ENCODE peak calls at places on chromosomes 1 and 21, in seven cellular contexts. V, D, G, P, C, Q and Y are unnamed samples.

GRCh38 chr1:46520063-46520911 is 30.7 kb downstream of the DMBX1 start:
- DNase-seq in V (peak), D (peak), G (no peak), P (peak), C (no peak), Q (peak), Y (no peak)

GRCh38 chr1:3706651-3707297 is 45.5 kb upstream of the CCDC27 start:
- DNase-seq in V (no peak), D (no peak), G (no peak), P (no peak), C (no peak), Q (no peak), Y (no peak)

GRCh38 chr21:37060296-37060695 is 12.6 kb downstream of the PIGP start:
- DNase-seq in V (peak), D (peak), G (no peak), P (peak), C (no peak), Q (no peak), Y (no peak)

GRCh38 chr1:8570435-8570834 is 247.0 kb downstream of the RERE start:
- DNase-seq in V (no peak), D (no peak), G (no peak), P (no peak), C (no peak), Q (no peak), Y (no peak)

GRCh38 chr1:205749826-205750682 is at the start of gene NUCKS1:
- DNase-seq in V (peak), D (peak), G (peak), P (peak), C (peak), Q (peak), Y (peak)

GRCh38 chr1:213055087-213055591 is 4.1 kb downstream of the RPS6KC1 start:
- DNase-seq in V (no peak), D (no peak), G (no peak), P (no peak), C (no peak), Q (no peak), Y (no peak)

GRCh38 chr21:43694437-43695079 is 24.4 kb upstream of the PDXK start:
- DNase-seq in V (no peak), D (no peak), G (no peak), P (no peak), C (no peak), Q (no peak), Y (no peak)

GRCh38 chr1:109894823-109895719 is 15.6 kb upstream of the CSF1 start:
- DNase-seq in V (no peak), D (no peak), G (peak), P (no peak), C (no peak), Q (no peak), Y (no peak)

GRCh38 chr1:185350027-185350442 is 33.0 kb upstream of the IVNS1ABP start:
- DNase-seq in V (no peak), D (no peak), G (no peak), P (no peak), C (no peak), Q (no peak), Y (no peak)

GRCh38 chr1:240559781-240560180 is 52.2 kb downstream of the GREM2 start:
- DNase-seq in V (no peak), D (no peak), G (no peak), P (no peak), C (no peak), Q (no peak), Y (no peak)

GRCh38 chr1:187871177-187871576 is 1042.4 kb downstream of the PLA2G4A start:
- DNase-seq in V (no peak), D (peak), G (no peak), P (no peak), C (no peak), Q (no peak), Y (no peak)

GRCh38 chr1:205563927-205564441 is 59.5 kb downstream of the CDK18 start:
- DNase-seq in V (no peak), D (no peak), G (no peak), P (peak), C (no peak), Q (no peak), Y (peak)

GRCh38 chr1:47534417-47534816 is 96.6 kb downstream of the FOXD2 start:
- DNase-seq in V (no peak), D (no peak), G (no peak), P (no peak), C (no peak), Q (no peak), Y (no peak)

GRCh38 chr1:43547538-43548072 is 16.9 kb downstream of the PTPRF start:
- DNase-seq in V (no peak), D (peak), G (no peak), P (no peak), C (no peak), Q (no peak), Y (no peak)

GRCh38 chr1:185464788-185465187 is 147.7 kb upstream of the IVNS1ABP start:
- DNase-seq in V (no peak), D (no peak), G (no peak), P (no peak), C (no peak), Q (no peak), Y (peak)

GRCh38 chr1:218865591-218865990 is 308.1 kb upstream of the LYPLAL1 start:
- DNase-seq in V (peak), D (no peak), G (no peak), P (peak), C (no peak), Q (no peak), Y (no peak)

GRCh38 chr1:204545202-204545601 is 29.0 kb downstream of the MDM4 start:
- DNase-seq in V (peak), D (no peak), G (no peak), P (no peak), C (no peak), Q (no peak), Y (no peak)

GRCh38 chr1:169586395-169587255 is at the start of gene F5:
- DNase-seq in V (peak), D (peak), G (peak), P (peak), C (no peak), Q (peak), Y (no peak)

GRCh38 chr1:96559707-96560588 is 161.6 kb upstream of the PTBP2 start:
- DNase-seq in V (peak), D (no peak), G (no peak), P (peak), C (no peak), Q (no peak), Y (no peak)

GRCh38 chr1:3674100-3675094 is 22.1 kb downstream of the TP73 start:
- DNase-seq in V (peak), D (no peak), G (peak), P (peak), C (no peak), Q (peak), Y (no peak)

GRCh38 chr1:48552420-48552819 is 80.4 kb upstream of the SPATA6 start:
- DNase-seq in V (peak), D (peak), G (peak), P (no peak), C (no peak), Q (no peak), Y (no peak)

GRCh38 chr1:161069731-161070270 is at the start of gene ARHGAP30:
- DNase-seq in V (no peak), D (no peak), G (peak), P (no peak), C (no peak), Q (peak), Y (no peak)

GRCh38 chr1:55446351-55446750 is 231.2 kb upstream of the USP24 start:
- DNase-seq in V (peak), D (no peak), G (no peak), P (no peak), C (no peak), Q (no peak), Y (no peak)

DNA sequence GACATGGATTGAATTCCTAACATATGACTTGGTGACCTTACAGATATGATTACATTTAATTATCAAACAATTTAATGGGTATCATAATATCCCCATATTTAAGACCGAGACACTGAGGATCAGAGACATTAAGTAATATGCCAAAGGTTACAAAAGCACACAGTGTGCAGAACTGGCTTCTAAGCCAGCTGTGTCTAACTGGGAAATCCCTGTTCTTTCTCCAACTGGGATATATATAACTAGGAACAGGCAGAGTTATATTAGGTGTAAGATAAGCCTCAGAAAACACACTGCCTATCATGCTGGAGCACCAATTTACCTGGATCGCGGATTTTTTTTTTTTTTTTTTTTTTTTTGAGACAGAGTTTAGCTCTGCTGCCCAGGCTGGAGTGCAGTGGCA is 88.3 kb upstream of the ADGRL2 start:
- DNase-seq in V (no peak), D (no peak), G (no peak), P (no peak), C (no peak), Q (no peak), Y (no peak)
- H3K4me3 ChIP-seq in V (no peak), D (no peak), G (no peak), P (no peak), C (no peak), Q (no peak), Y (no peak)

GRCh38 chr1:214842856-214843255 is 239.7 kb upstream of the KCNK2 start:
- DNase-seq in V (peak), D (no peak), G (no peak), P (no peak), C (no peak), Q (no peak), Y (no peak)
- TF ChIP-seq CTCF in V (no peak), D (no peak), G (no peak), P (no peak), C (no peak), Q (no peak), Y (no peak)

DNA sequence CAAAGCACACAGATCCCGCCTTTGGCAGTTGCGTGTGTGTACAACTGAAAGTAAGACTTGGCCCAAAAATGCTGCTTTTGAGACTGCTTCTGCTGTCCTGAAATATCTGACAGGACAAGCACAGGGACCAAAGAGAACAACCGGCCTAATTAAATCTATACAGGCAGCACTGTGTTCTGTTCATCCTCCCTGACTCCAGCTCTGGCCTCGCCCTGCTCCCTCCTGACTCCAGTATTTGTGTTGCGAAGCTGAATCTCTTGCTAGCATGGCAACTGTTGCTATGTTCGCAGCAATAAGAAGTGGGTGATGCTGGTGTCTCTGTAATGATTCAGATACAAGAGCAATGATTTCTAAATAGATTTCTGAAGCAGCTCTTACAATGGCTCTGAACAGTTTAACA is 7.3 kb downstream of the LRRC53 start:
- DNase-seq in V (no peak), D (peak), G (no peak), P (no peak), C (no peak), Q (no peak), Y (no peak)
- H3K4me3 ChIP-seq in V (no peak), D (no peak), G (no peak), P (no peak), C (no peak), Q (no peak), Y (no peak)

GRCh38 chr21:26840912-26841311 is 4.3 kb downstream of the ADAMTS1 start:
- DNase-seq in V (peak), D (no peak), G (no peak), P (no peak), C (no peak), Q (no peak), Y (no peak)
- TF ChIP-seq CTCF in V (no peak), D (no peak), G (no peak), P (no peak), C (peak), Q (no peak), Y (peak)

DNA sequence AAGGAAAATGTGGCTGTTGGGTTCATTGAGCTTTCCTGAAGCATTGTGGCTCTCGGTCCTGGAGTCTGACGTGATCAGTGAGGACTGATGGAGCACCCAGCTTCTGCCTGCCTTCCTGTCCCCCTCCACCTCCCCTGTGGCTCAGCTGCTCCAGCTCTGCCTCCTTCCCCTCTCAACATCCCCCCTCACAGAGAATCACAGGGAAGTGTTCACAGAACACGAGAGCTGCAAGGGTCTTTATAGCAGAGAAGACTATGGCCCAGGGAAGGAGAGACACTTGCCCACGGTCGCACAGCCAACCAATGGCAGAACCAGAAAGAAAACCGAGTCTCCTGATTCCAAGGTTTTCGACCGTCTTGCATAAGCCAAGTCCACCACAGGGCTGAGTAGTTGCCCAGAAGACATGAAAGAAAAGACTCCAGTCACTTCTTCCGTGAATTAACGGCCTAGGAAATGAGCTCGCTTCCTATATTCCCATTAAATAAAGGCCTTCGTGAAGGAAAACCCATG is 2.3 kb upstream of the MYOC start:
- DNase-seq in V (peak), D (no peak), G (no peak), P (no peak), C (no peak), Q (no peak), Y (no peak)
- H3K4me3 ChIP-seq in V (no peak), D (no peak), G (no peak), P (no peak), C (no peak), Q (peak), Y (no peak)

DNA sequence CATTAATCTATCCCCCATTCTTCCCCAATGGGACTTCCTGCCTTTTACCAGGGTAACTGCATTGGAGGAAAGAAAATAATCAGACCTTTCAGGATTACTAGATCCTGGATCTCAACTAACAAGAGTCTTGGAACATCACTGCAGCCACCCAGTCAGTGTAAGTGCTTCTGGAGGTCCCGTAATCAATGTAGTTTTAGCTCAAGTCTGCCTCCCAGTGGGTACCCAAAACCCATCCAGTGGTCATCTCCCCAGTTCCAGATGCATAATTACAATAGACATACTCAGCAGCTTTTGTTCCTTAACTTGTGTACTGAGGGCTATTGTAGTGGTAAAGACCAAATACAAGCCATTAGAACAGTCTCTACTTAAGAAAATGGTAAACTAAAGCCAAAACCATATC is 319.1 kb downstream of the GPATCH2 start:
- DNase-seq in V (peak), D (peak), G (peak), P (no peak), C (no peak), Q (no peak), Y (no peak)
- TF ChIP-seq CTCF in V (peak), D (peak), G (no peak), P (no peak), C (no peak), Q (no peak), Y (peak)

GRCh38 chr1:154327466-154328317 is 2.4 kb downstream of the ATP8B2 start:
- DNase-seq in V (no peak), D (no peak), G (peak), P (no peak), C (no peak), Q (no peak), Y (no peak)
- H3K4me3 ChIP-seq in V (peak), D (peak), G (peak), P (no peak), C (peak), Q (peak), Y (peak)

DNA sequence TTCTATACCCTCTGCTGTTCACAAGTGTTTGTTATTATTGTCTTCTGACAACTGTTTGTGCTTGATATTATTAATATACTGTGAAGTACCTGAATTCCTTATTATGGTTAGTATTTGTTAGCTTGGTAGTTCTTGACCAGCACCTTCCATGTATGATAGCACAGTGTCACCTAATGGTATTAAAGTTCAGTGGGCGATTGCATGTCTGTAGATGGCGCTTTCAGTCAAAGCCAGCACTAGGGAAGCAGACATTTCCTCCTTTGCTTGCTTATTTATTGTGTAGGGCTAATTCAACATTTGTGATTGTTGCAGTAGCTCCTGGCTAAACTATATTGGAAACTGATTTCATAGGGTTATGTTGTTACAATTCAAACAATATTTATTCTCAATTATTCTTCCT is 218.0 kb downstream of the ZP4 start:
- DNase-seq in V (no peak), D (peak), G (peak), P (no peak), C (no peak), Q (no peak), Y (no peak)
- TF ChIP-seq CTCF in V (no peak), D (peak), G (no peak), P (no peak), C (no peak), Q (no peak), Y (peak)